ENCODE peak calls at places on chromosomes 4 and X, in eight cellular contexts. I is germinal center, U is HCEC 1CT, W is NCI-H460, R is NCI-H2171 treated with DMSO at 0.1 percent for 48 hours, Q is NCI-H446 treated with DMSO at 0.1 percent for 48 hours, N is NCI-H526 treated with DMSO at 0.1 percent for 48 hours, O is mesendoderm. X is an unnamed sample.

GRCh38 chr4:177005801-177006230 is 213.1 kb upstream of the VEGFC start:
- DNase-seq in I (no peak), U (peak; percentile 72), W (no peak), R (no peak), Q (no peak), N (no peak), O (peak; percentile 10), X (no peak)

GRCh38 chr4:125369098-125369497 is 54.3 kb downstream of the FAT4 start:
- DNase-seq in I (no peak), U (no peak), W (no peak), R (no peak), Q (no peak), N (no peak), O (no peak), X (no peak)

GRCh38 chr4:20544645-20545044 is 155.6 kb upstream of the PACRGL start:
- DNase-seq in I (no peak), U (peak; percentile 58), W (peak; percentile 15), R (peak; percentile 66), Q (peak; percentile 20), N (peak; percentile 34), O (peak; percentile 53), X (peak; percentile 8)

GRCh38 chr4:54254915-54255246 is 25.8 kb downstream of the PDGFRA start:
- DNase-seq in I (no peak), U (peak; percentile 40), W (no peak), R (no peak), Q (no peak), N (no peak), O (no peak), X (no peak)

GRCh38 chrX:118271770-118272169 is 74.1 kb upstream of the WDR44 start:
- DNase-seq in I (no peak), U (no peak), W (no peak), R (peak; percentile 2), Q (peak; percentile 19), N (no peak), O (peak; percentile 89), X (no peak)

GRCh38 chr4:13548059-13548983 is 4.0 kb upstream of the NKX3-2 start:
- DNase-seq in I (no peak), U (no peak), W (peak; percentile 3), R (no peak), Q (no peak), N (no peak), O (no peak), X (no peak)

GRCh38 chr4:87232241-87232640 is 11.8 kb upstream of the KLHL8 start:
- DNase-seq in I (no peak), U (no peak), W (peak; percentile 8), R (no peak), Q (no peak), N (no peak), O (no peak), X (no peak)

GRCh38 chr4:150139297-150139696 is 61.1 kb downstream of the DCLK2 start:
- DNase-seq in I (no peak), U (no peak), W (no peak), R (no peak), Q (no peak), N (no peak), O (no peak), X (no peak)

GRCh38 chr4:178070155-178070554 is 627.9 kb upstream of the AGA start:
- DNase-seq in I (no peak), U (no peak), W (no peak), R (no peak), Q (no peak), N (no peak), O (no peak), X (no peak)

GRCh38 chr4:99473131-99473530 is 37.7 kb upstream of the C4orf17 start:
- DNase-seq in I (no peak), U (no peak), W (no peak), R (no peak), Q (no peak), N (no peak), O (no peak), X (no peak)

GRCh38 chr4:40934671-40935070 is 184.9 kb downstream of the NSUN7 start:
- DNase-seq in I (no peak), U (no peak), W (no peak), R (no peak), Q (no peak), N (no peak), O (peak; percentile 40), X (no peak)

GRCh38 chr4:151147000-151147399 is 47.6 kb downstream of the RPS3A start:
- DNase-seq in I (no peak), U (no peak), W (peak; percentile 3), R (no peak), Q (no peak), N (no peak), O (no peak), X (no peak)

GRCh38 chrX:24025741-24026402 is 1.1 kb downstream of the KLHL15 start:
- DNase-seq in I (no peak), U (peak; percentile 55), W (peak; percentile 44), R (peak; percentile 36), Q (peak; percentile 19), N (no peak), O (peak; percentile 70), X (peak; percentile 24)

GRCh38 chrX:153971632-153972367 is at the start of gene HCFC1:
- DNase-seq in I (peak; percentile 75), U (peak; percentile 80), W (peak; percentile 92), R (peak; percentile 90), Q (peak; percentile 90), N (peak; percentile 88), O (peak; percentile 95), X (peak; percentile 69)

GRCh38 chrX:108396188-108396885 is 41.9 kb downstream of the COL4A6 start:
- DNase-seq in I (no peak), U (peak; percentile 46), W (peak; percentile 86), R (no peak), Q (no peak), N (no peak), O (peak; percentile 90), X (peak; percentile 47)

GRCh38 chr4:119238068-119238722 is 25.7 kb downstream of the USP53 start:
- DNase-seq in I (no peak), U (no peak), W (no peak), R (no peak), Q (no peak), N (no peak), O (peak; percentile 69), X (no peak)

GRCh38 chr4:22911285-22911684 is 218.5 kb downstream of the GBA3 start:
- DNase-seq in I (no peak), U (no peak), W (no peak), R (no peak), Q (no peak), N (no peak), O (no peak), X (no peak)

GRCh38 chr4:84691170-84691691 is 108.3 kb downstream of the CDS1 start:
- DNase-seq in I (no peak), U (peak; percentile 90), W (peak; percentile 2), R (no peak), Q (no peak), N (no peak), O (peak; percentile 40), X (peak; percentile 86)

GRCh38 chr4:16329797-16330134 is 103.5 kb upstream of the TAPT1 start:
- DNase-seq in I (no peak), U (no peak), W (no peak), R (no peak), Q (no peak), N (no peak), O (no peak), X (no peak)

GRCh38 chr4:19298998-19299397 is 952.7 kb upstream of the SLIT2 start:
- DNase-seq in I (no peak), U (peak; percentile 68), W (no peak), R (no peak), Q (no peak), N (no peak), O (no peak), X (no peak)

GRCh38 chr4:128427832-128428366 is 140.3 kb upstream of the PGRMC2 start:
- DNase-seq in I (no peak), U (peak; percentile 66), W (peak; percentile 74), R (peak; percentile 38), Q (peak; percentile 47), N (peak; percentile 74), O (peak; percentile 26), X (peak; percentile 86)

GRCh38 chrX:44343412-44343942 is at the start of gene EFHC2:
- DNase-seq in I (peak; percentile 22), U (no peak), W (no peak), R (no peak), Q (no peak), N (no peak), O (peak; percentile 44), X (no peak)

GRCh38 chrX:120617996-120618630 is 11.7 kb downstream of the C1GALT1C1 start:
- DNase-seq in I (peak; percentile 3), U (no peak), W (no peak), R (no peak), Q (no peak), N (no peak), O (no peak), X (no peak)

GRCh38 chrX:108268434-108269080 is 169.7 kb downstream of the COL4A6 start:
- DNase-seq in I (no peak), U (no peak), W (no peak), R (peak; percentile 5), Q (peak; percentile 87), N (no peak), O (no peak), X (no peak)

GRCh38 chr4:3675251-3676115 is 90.7 kb upstream of the ADRA2C start:
- DNase-seq in I (no peak), U (no peak), W (no peak), R (no peak), Q (no peak), N (no peak), O (peak; percentile 56), X (peak; percentile 32)

GRCh38 chr4:74934016-74934821 is 1.3 kb downstream of the PARM1 start:
- DNase-seq in I (peak; percentile 24), U (no peak), W (no peak), R (peak; percentile 8), Q (no peak), N (peak; percentile 14), O (peak; percentile 41), X (no peak)

GRCh38 chr4:70927502-70928139 is 25.5 kb downstream of the MOB1B start:
- DNase-seq in I (peak; percentile 64), U (no peak), W (no peak), R (no peak), Q (no peak), N (peak; percentile 35), O (no peak), X (no peak)

GRCh38 chr4:56757821-56758400 is 63.6 kb downstream of the SPINK2 start:
- DNase-seq in I (peak; percentile 73), U (peak; percentile 91), W (peak; percentile 50), R (no peak), Q (no peak), N (no peak), O (peak; percentile 99), X (peak; percentile 70)

GRCh38 chr4:26015133-26015651 is 101.2 kb downstream of the SMIM20 start:
- DNase-seq in I (no peak), U (peak; percentile 86), W (no peak), R (no peak), Q (peak; percentile 7), N (no peak), O (peak; percentile 79), X (no peak)

GRCh38 chrX:38563006-38563405 is 1.7 kb downstream of the TSPAN7 start:
- DNase-seq in I (no peak), U (no peak), W (no peak), R (no peak), Q (no peak), N (no peak), O (no peak), X (no peak)

GRCh38 chr4:815464-816146 is 10.3 kb downstream of the CPLX1 start:
- DNase-seq in I (no peak), U (no peak), W (no peak), R (peak; percentile 8), Q (no peak), N (no peak), O (no peak), X (no peak)

GRCh38 chr4:706834-707598 is 1.4 kb downstream of the PCGF3 start:
- DNase-seq in I (no peak), U (no peak), W (no peak), R (no peak), Q (no peak), N (no peak), O (no peak), X (no peak)

GRCh38 chr4:123699823-123700822 is 303.5 kb downstream of the SPRY1 start:
- DNase-seq in I (no peak), U (peak; percentile 71), W (no peak), R (no peak), Q (peak; percentile 11), N (no peak), O (peak; percentile 47), X (no peak)

GRCh38 chrX:120358687-120359086 is 3.2 kb upstream of the ATP1B4 start:
- DNase-seq in I (no peak), U (peak; percentile 3), W (peak; percentile 2), R (no peak), Q (no peak), N (no peak), O (no peak), X (no peak)